ENCODE peak calls at places on chromosomes 11 and 22, in six cellular contexts. S, V, O, N, T and K are unnamed samples.

GRCh38 chr11:72223615-72224586 is 666 bp upstream of the INPPL1 start:
- DNase-seq in S (no peak), V (no peak), O (peak), N (peak), T (peak), K (no peak)

GRCh38 chr11:10500757-10501684 is 40.0 kb downstream of the RNF141 start:
- DNase-seq in S (no peak), V (no peak), O (no peak), N (no peak), T (no peak), K (no peak)

GRCh38 chr11:124748481-124749338 is 3.3 kb downstream of the VSIG2 start:
- DNase-seq in S (peak), V (no peak), O (no peak), N (no peak), T (no peak), K (peak)

GRCh38 chr11:128521697-128522062 is 65.7 kb downstream of the ETS1 start:
- DNase-seq in S (no peak), V (no peak), O (no peak), N (peak), T (peak), K (no peak)

GRCh38 chr11:66570117-66570825 is 1.9 kb upstream of the CTSF start:
- DNase-seq in S (no peak), V (no peak), O (no peak), N (no peak), T (no peak), K (no peak)

GRCh38 chr11:67996622-67997459 is 7.1 kb downstream of the UNC93B1 start:
- DNase-seq in S (no peak), V (no peak), O (peak), N (peak), T (peak), K (peak)

GRCh38 chr11:66388746-66389386 is 17.3 kb upstream of the SLC29A2 start:
- DNase-seq in S (peak), V (peak), O (peak), N (peak), T (peak), K (peak)

GRCh38 chr22:44550666-44551491 is 52.8 kb upstream of the RTL6 start:
- DNase-seq in S (no peak), V (peak), O (peak), N (no peak), T (peak), K (peak)

GRCh38 chr11:86486261-86487030 is 111.8 kb downstream of the CCDC81 start:
- DNase-seq in S (no peak), V (no peak), O (peak), N (no peak), T (peak), K (no peak)

DNA sequence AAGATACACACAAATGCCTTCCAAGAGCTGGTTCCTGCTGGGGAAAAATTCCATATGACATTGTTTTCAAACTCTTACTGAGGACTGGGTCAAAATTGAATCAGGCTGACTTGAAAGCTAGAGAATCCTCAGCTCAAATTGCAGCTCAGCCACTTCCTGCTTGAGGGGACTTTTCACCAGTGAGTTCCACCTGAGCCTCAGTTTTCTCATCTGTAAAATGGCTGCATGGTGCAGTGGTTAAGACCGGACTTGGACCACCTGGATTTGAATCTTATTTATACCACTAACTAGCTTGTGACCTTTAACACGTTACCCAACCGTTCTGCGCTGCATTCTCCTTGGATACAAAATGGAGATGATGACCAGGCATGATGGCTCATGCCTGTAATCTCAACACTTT is 69.9 kb upstream of the ASPHD2 start:
- DNase-seq in S (no peak), V (no peak), O (no peak), N (no peak), T (no peak), K (no peak)
- H3K4me3 ChIP-seq in S (no peak), V (no peak), O (no peak), N (no peak), T (no peak), K (no peak)

DNA sequence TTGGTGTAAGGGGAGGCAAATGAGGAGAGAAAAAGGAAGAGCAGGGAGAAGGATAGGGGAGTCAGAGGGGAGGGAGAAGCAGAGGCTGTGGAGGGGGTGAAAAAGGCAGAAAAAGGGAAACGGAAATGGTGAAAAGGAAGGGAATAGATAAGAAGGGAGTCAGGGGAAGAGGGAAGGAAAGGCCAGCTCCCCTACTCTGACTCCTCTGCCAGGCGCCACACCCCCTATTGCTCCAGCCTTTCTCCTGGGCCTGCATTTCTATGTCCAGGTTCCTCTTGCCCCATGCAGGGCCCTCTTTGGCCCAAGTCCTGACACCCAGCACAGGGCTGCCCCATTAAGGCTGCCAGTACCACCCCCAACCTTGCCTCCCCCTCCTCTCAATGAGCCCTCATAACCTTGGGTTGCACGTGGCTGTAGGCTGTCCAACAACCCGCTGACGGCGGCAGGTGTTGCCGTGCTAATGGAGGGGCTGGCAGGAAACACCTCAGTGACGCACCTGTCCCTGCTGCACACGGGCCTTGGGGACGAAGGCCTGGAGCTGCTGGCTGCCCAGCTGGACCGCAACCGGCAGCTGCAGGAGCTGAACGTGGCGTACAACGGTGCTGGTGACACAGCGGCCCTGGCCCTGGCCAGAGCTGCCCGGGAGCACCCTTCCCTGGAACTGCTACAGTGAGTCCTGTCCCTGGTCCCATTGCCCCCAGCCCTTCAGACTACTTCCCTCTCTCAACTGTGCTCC is 3.4 kb upstream of the NHERF4 start:
- DNase-seq in S (no peak), V (no peak), O (no peak), N (no peak), T (no peak), K (no peak)
- TF ChIP-seq CTCF in S (no peak), V (no peak), O (no peak), N (no peak), T (no peak), K (no peak)

GRCh38 chr11:31810779-31811647 is at the start of gene PAX6:
- DNase-seq in S (peak), V (no peak), O (peak), N (peak), T (peak), K (peak)

GRCh38 chr11:31808268-31808667 is 2.9 kb downstream of the PAX6 start:
- DNase-seq in S (no peak), V (no peak), O (no peak), N (peak), T (no peak), K (no peak)

GRCh38 chr11:31808721-31809542 is 2.2 kb downstream of the PAX6 start:
- DNase-seq in S (no peak), V (no peak), O (no peak), N (peak), T (no peak), K (no peak)

GRCh38 chr11:31809857-31810778 is 1.0 kb downstream of the PAX6 start:
- DNase-seq in S (no peak), V (no peak), O (peak), N (peak), T (peak), K (peak)

DNA sequence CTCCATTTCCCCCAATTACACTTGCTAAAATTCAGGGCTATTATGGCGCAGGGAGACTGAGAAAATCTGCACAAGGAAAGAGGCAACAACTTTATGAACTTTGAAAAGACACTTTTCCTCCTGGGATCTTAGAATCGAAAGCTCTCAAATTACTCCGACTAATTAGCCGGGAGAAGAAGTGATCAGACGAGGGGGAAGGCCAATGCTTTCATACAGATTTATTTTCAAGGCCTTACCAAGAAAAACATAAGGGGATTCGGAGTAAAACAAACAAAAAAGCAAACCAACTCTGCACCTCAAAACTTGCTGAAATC is 1.6 kb downstream of the PAX6 start:
- DNase-seq in S (no peak), V (no peak), O (no peak), N (no peak), T (no peak), K (no peak)
- H3K4me3 ChIP-seq in S (no peak), V (no peak), O (peak), N (peak), T (peak), K (no peak)

DNA sequence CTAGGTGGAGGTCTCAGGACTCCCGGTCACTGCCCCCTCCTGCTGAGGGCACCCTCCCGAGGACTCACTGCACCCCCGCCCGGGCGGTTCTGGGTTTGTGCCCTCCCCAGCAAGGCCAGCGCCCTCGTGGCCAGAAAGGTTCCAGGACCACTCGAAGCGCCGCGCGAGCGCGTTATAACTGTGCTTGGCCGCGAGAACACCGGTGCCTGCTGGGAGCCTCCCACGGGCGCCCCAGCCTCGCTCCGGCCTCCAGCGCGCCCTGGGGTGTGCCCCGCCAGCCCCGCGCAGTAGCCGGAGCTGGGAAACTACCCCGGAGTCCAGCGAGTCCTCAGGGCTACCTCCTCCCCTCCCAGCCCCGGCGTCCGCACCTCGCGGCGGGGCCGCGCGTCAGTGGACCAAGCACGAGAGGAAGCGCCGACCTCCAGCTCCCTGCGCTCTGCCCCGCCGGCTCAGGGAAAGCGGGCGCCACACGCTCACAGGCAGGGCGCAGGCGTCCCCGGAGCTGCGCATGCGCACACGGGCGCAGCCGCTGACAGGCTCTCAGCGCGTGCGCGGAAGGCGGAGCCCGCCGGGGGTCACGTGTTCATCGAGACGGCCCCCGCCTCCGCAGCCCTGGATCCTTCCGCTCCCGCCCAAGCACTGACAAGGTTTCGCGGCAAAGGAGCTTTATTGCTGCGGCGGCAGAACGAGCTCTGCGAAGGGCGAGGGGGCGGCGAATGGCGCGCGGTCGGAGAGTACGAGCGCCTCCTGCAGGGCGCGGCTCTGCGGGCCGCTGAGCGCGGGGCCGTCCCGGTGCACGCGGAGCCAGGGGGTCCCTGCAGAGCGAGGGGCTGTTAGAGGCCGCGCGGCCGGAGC is at the start of gene SCO2:
- DNase-seq in S (peak), V (peak), O (peak), N (peak), T (peak), K (peak)
- TF ChIP-seq CTCF in S (peak), V (peak), O (peak), N (peak), T (peak), K (no peak)

DNA sequence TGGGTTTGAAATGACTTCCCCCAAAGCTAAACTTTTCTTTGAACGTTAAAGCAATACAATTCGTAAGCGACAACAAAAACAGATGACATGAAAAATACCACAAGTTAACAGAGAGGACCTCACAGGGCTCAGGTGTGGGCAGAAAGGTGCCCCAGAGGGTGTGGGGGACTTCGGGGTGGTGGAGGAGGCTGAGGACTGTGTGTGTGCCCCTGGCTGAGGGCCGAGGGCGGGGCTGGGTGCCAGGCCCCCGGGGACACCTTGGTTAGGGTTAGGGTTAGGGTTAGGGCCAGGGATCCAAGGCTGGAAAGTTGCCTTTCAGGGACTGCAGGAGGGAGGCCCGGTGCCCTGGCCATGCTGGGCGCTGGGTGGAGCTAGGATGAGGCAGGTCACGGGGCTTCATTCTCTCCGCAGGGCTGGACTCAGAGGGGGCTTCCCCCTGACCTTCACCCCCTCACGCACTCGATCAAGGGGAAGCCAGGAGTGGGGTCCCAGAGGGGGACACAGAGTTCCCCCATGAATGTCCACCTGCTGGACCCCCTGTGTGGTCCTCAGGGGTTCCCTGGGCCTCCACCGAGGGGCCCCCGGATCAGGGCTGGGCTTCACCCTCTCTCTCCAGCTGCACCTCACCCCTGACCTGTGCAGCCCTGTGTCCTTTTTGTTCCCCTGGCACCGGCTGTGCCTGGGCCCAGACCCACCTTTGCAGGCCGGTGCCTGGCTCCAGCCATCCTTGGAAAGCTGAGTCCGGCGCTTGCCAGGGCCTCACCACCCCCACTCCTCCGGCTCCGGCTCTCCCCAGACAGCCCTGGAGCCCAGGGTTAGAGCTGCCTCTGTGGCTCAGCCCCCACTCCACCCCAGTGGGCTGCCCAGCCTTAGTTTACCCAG is 7.0 kb downstream of the TNNI2 start:
- DNase-seq in S (no peak), V (no peak), O (no peak), N (no peak), T (peak), K (no peak)
- H3K4me3 ChIP-seq in S (no peak), V (no peak), O (no peak), N (no peak), T (no peak), K (no peak)

DNA sequence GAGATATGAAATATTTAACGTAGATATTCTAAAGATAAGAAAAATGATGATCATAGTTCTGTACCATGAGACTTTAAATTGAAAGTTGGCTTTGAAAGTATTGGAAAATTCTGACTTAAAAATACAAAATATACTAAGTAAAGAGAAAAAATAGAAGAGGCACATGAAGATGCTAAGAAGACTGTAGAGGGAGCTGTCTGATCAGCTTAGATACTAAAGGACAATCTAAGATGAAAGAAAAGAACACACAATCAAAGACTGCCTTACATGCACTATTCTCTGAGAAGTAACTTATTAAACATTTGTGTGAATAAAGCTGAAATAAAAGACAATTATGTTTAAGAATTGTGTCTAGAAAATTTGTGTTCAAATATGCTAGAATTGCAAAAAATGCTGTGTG is 55.1 kb downstream of the RBMXL2 start:
- DNase-seq in S (peak), V (no peak), O (peak), N (no peak), T (no peak), K (peak)
- TF ChIP-seq CTCF in S (peak), V (no peak), O (peak), N (no peak), T (no peak), K (peak)

GRCh38 chr11:119420631-119421030 is 2.3 kb downstream of the THY1 start:
- DNase-seq in S (no peak), V (no peak), O (no peak), N (no peak), T (no peak), K (no peak)

GRCh38 chr11:119421941-119422504 is 949 bp downstream of the THY1 start:
- DNase-seq in S (no peak), V (no peak), O (peak), N (no peak), T (no peak), K (no peak)

GRCh38 chr11:119422505-119423416 is at the start of gene THY1:
- DNase-seq in S (no peak), V (no peak), O (peak), N (peak), T (no peak), K (no peak)

GRCh38 chr11:119419834-119420492 is 3.0 kb downstream of the THY1 start:
- DNase-seq in S (no peak), V (no peak), O (no peak), N (no peak), T (no peak), K (no peak)

DNA sequence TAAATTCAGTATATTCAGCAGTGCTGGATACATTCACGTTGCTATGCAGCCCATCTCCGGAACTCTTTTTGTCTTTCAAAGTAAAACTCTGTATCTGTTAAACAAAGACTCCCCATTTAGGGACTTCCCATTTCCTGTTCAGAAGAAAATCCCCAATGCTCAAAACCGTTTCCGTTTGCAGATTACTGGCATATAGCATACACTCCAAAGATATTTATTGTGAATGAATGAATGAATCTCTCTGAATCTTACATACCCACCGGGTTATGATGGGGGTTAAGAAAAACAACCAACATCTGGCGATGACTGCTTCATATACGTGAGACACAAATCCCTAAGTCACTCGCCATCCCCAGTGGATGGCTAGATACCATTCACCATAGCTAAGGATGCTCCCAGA is 1.6 kb downstream of the THY1 start:
- DNase-seq in S (no peak), V (no peak), O (no peak), N (no peak), T (no peak), K (no peak)
- H3K4me3 ChIP-seq in S (no peak), V (peak), O (peak), N (peak), T (peak), K (no peak)